ENCODE peak calls at places on chromosomes 7 and 10, in five cellular contexts. C, M, D, I and F are unnamed samples.

GRCh38 chr10:30977385-30977784 is 54.3 kb downstream of the ZNF438 start:
- DNase-seq in C (no peak), M (no peak), D (no peak), I (no peak), F (no peak)

GRCh38 chr10:132204781-132205473 is 18.2 kb downstream of the DPYSL4 start:
- DNase-seq in C (no peak), M (no peak), D (no peak), I (no peak), F (no peak)

GRCh38 chr10:37479469-37479868 is 354.1 kb downstream of the ANKRD30A start:
- DNase-seq in C (no peak), M (peak), D (no peak), I (no peak), F (no peak)

GRCh38 chr7:28539289-28539981 is 127.1 kb downstream of the CREB5 start:
- DNase-seq in C (no peak), M (no peak), D (no peak), I (no peak), F (no peak)

GRCh38 chr10:114768394-114768786 is 53.2 kb upstream of the FHIP2A start:
- DNase-seq in C (no peak), M (no peak), D (no peak), I (peak), F (no peak)

GRCh38 chr10:28058746-28059145 is 59.9 kb upstream of the ODAD2 start:
- DNase-seq in C (no peak), M (no peak), D (no peak), I (no peak), F (no peak)

GRCh38 chr10:14608381-14609001 is 166.2 kb downstream of the FAM107B start:
- DNase-seq in C (no peak), M (peak), D (no peak), I (no peak), F (no peak)

GRCh38 chr7:41003031-41003925 is 699.6 kb downstream of the INHBA start:
- DNase-seq in C (peak), M (peak), D (no peak), I (peak), F (peak)

GRCh38 chr10:132062641-132063390 is 2.9 kb upstream of the JAKMIP3 start:
- DNase-seq in C (no peak), M (no peak), D (no peak), I (no peak), F (no peak)

GRCh38 chr10:89219512-89220218 is 12.5 kb upstream of the CH25H start:
- DNase-seq in C (peak), M (no peak), D (no peak), I (no peak), F (peak)

GRCh38 chr7:14698239-14698638 is 204.3 kb downstream of the DGKB start:
- DNase-seq in C (peak), M (peak), D (no peak), I (peak), F (no peak)
- TF ChIP-seq CTCF in C (no peak), M (no peak), D (peak), I (no peak), F (no peak)

GRCh38 chr10:124094419-124094785 is 1.0 kb upstream of the CHST15 start:
- DNase-seq in C (no peak), M (no peak), D (no peak), I (no peak), F (no peak)
- H3K4me3 ChIP-seq in C (no peak), M (no peak), D (no peak), I (peak), F (no peak)

GRCh38 chr7:133742709-133743538 is 384.2 kb upstream of the LRGUK start:
- DNase-seq in C (peak), M (peak), D (no peak), I (peak), F (peak)
- TF ChIP-seq CTCF in C (peak), M (peak), D (peak), I (peak), F (peak)

DNA sequence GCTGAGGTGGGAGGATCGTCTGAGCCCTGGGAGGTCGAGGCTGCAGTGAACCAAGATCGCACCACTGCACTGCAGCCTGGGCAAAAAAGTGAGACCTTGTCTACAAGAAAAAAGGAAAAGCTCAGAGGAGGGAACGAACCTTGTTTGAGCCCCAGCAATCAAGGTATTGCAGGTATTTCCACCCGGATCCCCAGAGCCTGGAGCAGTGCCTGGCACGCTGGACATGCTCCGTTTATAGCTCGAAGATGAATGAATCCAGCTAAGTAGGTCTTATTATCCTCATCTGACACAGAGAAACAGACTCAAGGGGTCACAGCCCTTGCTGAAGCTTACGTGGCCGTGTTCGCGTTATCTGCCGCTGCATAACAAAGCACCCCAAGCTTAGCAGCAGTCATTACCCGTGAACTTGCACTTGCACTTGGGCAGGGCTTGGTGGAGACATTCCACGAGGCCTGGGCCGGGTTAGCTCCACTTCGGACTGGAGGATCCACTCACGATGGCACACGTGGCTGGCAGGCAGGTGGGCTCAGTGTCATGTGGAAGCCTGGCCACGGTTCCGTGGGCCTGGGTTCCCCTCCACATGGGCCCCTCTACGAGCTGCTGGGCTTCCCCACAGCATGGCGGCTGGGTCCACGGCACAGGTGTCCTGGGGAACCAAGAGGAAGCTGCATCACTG is 3.2 kb upstream of the COX19 start:
- DNase-seq in C (no peak), M (no peak), D (no peak), I (no peak), F (no peak)
- H3K4me3 ChIP-seq in C (no peak), M (no peak), D (no peak), I (no peak), F (no peak)

DNA sequence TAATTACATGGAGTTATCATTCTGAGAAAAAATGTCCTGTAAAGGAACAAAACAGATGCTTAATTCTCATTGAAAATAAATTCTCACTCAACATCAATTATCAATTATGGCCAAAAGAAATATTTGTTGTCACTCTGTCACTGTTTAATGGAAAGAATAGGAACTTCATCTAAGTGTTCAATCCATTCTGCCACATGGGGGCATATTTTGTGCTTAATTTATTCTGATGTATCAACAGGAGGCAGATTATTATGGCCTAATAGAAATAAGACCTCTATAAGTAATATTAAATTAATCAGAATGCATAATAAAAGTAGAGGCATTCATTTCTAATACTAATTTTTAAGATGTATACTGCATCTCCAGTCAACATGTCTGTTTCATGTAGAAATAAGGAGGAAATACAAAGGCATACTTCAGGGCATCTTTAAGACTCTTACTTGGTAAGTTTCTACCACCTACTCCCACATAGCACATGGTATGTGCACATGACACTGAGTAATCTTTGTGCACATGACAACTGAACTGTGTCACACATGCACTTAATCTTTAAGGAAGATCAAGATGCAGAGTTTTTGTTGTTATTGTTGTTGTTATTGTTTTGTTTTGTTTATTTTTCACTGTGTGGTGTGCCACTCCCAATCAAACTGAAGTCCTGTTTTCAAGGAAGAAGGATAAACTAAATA is 420.4 kb upstream of the SEMA3A start:
- DNase-seq in C (peak), M (no peak), D (no peak), I (peak), F (peak)
- TF ChIP-seq CTCF in C (no peak), M (no peak), D (no peak), I (peak), F (peak)

DNA sequence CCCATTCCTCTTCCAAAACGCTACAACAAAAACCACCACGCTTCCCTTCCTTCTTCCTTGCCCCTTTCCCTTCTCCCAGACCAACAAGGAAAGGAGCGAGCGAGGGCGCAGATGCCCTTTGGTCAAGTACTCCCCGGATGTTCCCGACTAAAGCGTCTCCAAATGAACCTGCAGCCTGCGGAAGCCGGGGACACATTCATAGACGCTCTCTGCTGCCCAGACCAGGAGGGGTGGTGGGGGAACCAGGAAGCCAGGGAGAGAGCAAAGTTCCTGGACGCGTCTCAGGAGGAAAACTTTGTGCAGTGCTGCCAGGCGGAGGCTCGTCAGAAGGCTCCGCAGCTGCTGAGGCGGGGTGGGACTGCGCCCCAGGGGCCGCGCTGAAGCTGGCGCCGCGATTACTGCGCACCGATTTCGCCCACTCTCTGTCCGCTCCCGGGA is 754 bp downstream of the SEMA3D start:
- DNase-seq in C (peak), M (no peak), D (peak), I (peak), F (peak)
- H3K4me3 ChIP-seq in C (peak), M (no peak), D (peak), I (peak), F (peak)

DNA sequence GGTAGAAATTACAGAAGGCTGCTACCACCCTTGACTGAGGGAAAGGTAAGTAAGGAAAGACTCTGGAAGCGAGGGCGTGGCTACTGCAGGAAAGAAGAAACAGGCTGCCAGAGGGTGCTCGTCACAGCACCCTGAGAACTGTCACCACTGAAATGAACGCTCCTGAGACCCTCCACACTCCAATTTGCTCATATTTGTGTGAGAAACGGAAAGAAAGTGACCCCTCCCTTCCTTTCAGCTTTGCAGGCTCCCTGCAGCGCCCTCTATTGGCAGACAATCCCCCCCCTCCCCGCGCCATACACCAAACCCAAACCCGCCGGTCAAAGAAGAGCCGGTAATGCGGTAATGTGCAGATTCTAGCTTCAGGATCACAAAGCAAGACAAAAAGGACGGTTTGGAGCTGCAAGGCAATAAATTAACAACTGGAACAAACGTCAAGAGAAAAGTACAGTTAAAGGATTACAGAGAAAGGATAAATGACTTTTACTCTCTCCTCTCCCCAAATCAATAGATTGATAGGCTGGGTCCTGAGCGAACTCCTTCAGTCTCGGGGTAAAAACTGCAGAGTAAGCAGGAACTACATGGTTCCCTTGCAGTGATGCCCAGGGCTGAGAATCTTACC is 47.7 kb downstream of the STEAP1B start:
- DNase-seq in C (peak), M (peak), D (no peak), I (peak), F (peak)
- TF ChIP-seq CTCF in C (peak), M (peak), D (peak), I (peak), F (peak)

GRCh38 chr10:95693331-95693667 is 428 bp downstream of the TCTN3 start:
- DNase-seq in C (no peak), M (peak), D (no peak), I (no peak), F (peak)

GRCh38 chr10:95693668-95694534 is at the start of gene TCTN3:
- DNase-seq in C (peak), M (peak), D (peak), I (peak), F (peak)

GRCh38 chr10:95694665-95695064 is 938 bp upstream of the TCTN3 start:
- DNase-seq in C (no peak), M (no peak), D (no peak), I (no peak), F (no peak)

GRCh38 chr10:95698415-95698814 is 4.7 kb upstream of the TCTN3 start:
- DNase-seq in C (no peak), M (no peak), D (no peak), I (no peak), F (no peak)

DNA sequence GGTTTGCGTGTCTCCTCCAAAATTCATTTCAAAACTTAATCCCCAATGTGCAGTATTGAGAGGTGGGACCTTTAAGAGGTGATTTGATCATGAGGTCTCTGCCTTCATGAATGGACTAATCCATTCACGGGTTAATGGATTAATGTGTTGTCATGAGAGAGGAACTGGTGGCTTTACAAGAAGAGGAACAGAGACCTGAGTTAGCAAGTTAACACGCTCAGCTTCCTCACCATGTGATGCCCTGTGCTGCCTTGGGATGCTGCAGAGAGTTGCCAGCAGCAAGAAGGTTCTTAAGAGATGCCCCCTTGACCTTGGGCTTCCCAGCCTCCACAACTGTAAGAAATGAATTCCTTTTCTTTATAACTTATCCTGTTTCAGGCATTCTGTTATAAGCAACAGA is 3.7 kb upstream of the TCTN3 start:
- DNase-seq in C (no peak), M (no peak), D (no peak), I (no peak), F (no peak)
- H3K4me3 ChIP-seq in C (no peak), M (no peak), D (no peak), I (no peak), F (no peak)

DNA sequence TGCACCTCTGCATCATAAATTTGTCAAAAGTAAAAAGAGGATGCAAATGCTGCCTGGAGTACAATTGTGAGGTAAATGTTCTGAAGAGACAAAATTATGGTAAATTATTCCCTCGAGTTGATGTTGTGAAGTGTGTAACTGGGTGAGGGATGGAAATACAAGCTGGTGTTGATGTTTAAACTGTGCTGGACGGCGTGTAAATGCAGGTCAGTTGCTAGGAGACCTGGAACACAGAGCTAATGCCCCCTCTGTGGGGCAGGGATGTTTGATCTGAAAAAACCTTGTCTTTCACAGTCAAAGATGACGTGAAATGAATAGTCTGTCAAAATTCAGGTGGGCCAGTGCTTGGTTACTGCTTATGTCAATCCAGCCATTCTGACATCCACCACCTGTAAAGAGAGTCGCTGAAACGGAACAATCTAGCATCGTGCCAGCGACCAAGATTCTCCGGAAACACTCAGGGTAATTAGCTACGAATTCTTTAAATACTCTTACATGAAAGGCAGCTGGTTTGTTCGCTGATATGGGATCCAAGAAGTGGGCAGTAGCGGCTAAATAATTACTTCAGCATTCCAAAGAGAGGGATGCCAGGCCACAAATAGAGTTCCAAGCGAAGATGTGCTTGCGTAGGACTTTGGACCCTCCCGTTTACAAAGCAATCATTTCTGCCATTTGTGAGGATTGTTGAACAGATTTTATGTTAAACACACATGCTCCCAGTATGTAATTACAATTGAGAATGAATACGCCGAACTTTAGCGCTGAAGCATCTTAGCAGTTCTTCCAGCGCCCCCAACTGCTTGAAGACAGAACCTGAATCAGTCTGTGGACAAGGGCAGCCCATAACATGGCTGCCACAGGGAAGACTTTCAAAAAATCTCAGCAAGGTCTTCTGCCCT is 7.4 kb upstream of the ASB4 start:
- DNase-seq in C (peak), M (peak), D (no peak), I (peak), F (peak)
- TF ChIP-seq CTCF in C (peak), M (no peak), D (peak), I (peak), F (peak)

GRCh38 chr10:24851595-24851994 is 100.8 kb downstream of the PRTFDC1 start:
- DNase-seq in C (peak), M (no peak), D (no peak), I (peak), F (peak)
- H3K4me3 ChIP-seq in C (no peak), M (no peak), D (no peak), I (no peak), F (no peak)